ENCODE peak calls at places on chromosome 3, in six cellular contexts. One of them, this sample, is unnamed.

GRCh38 chr3:13264468-13264795 is 155.7 kb downstream of the NUP210 start:
- DNase-seq in GM12891: no peak
- DNase-seq in midbrain: no peak
- DNase-seq in nephron progenitor cell: no peak
- DNase-seq in lung: no peak
- DNase-seq in body of pancreas: no peak
- DNase-seq in this sample: no peak

GRCh38 chr3:129162729-129163579 is 2.1 kb upstream of the ISY1 start:
- DNase-seq in GM12891: no peak
- DNase-seq in midbrain: no peak
- DNase-seq in nephron progenitor cell: peak; percentile 11
- DNase-seq in lung: no peak
- DNase-seq in body of pancreas: no peak
- DNase-seq in this sample: no peak

GRCh38 chr3:158105124-158105709 is 1.0 kb downstream of the SHOX2 start:
- DNase-seq in GM12891: no peak
- DNase-seq in midbrain: no peak
- DNase-seq in nephron progenitor cell: peak; percentile 46
- DNase-seq in lung: no peak
- DNase-seq in body of pancreas: no peak
- DNase-seq in this sample: no peak

GRCh38 chr3:67384790-67385397 is 269.5 kb downstream of the SUCLG2 start:
- DNase-seq in GM12891: peak; percentile 16
- DNase-seq in midbrain: no peak
- DNase-seq in nephron progenitor cell: peak; percentile 59
- DNase-seq in lung: no peak
- DNase-seq in body of pancreas: peak; percentile 32
- DNase-seq in this sample: no peak

GRCh38 chr3:52453496-52454234 is at the start of gene TNNC1:
- DNase-seq in GM12891: no peak
- DNase-seq in midbrain: no peak
- DNase-seq in nephron progenitor cell: peak; percentile 47
- DNase-seq in lung: peak; percentile 59
- DNase-seq in body of pancreas: no peak
- DNase-seq in this sample: no peak

GRCh38 chr3:9253327-9253726 is 3.9 kb upstream of the SRGAP3 start:
- DNase-seq in GM12891: no peak
- DNase-seq in midbrain: no peak
- DNase-seq in nephron progenitor cell: no peak
- DNase-seq in lung: no peak
- DNase-seq in body of pancreas: no peak
- DNase-seq in this sample: no peak

GRCh38 chr3:125261031-125261430 is 48.5 kb upstream of the SLC12A8 start:
- DNase-seq in GM12891: no peak
- DNase-seq in midbrain: no peak
- DNase-seq in nephron progenitor cell: no peak
- DNase-seq in lung: no peak
- DNase-seq in body of pancreas: no peak
- DNase-seq in this sample: no peak

GRCh38 chr3:158420654-158421396 is 150.2 kb upstream of the MLF1 start:
- DNase-seq in GM12891: no peak
- DNase-seq in midbrain: no peak
- DNase-seq in nephron progenitor cell: no peak
- DNase-seq in lung: no peak
- DNase-seq in body of pancreas: no peak
- DNase-seq in this sample: no peak

GRCh38 chr3:44415421-44415820 is 62.0 kb downstream of the ZNF445 start:
- DNase-seq in GM12891: no peak
- DNase-seq in midbrain: no peak
- DNase-seq in nephron progenitor cell: no peak
- DNase-seq in lung: peak; percentile 23
- DNase-seq in body of pancreas: no peak
- DNase-seq in this sample: peak; percentile 42

GRCh38 chr3:111903067-111903511 is 44.0 kb downstream of the PHLDB2 start:
- DNase-seq in GM12891: no peak
- DNase-seq in midbrain: no peak
- DNase-seq in nephron progenitor cell: no peak
- DNase-seq in lung: no peak
- DNase-seq in body of pancreas: no peak
- DNase-seq in this sample: no peak

GRCh38 chr3:98343647-98344507 is 9.8 kb upstream of the OR5K4 start:
- DNase-seq in GM12891: no peak
- DNase-seq in midbrain: peak; percentile 56
- DNase-seq in nephron progenitor cell: peak; percentile 53
- DNase-seq in lung: no peak
- DNase-seq in body of pancreas: peak; percentile 71
- DNase-seq in this sample: no peak

GRCh38 chr3:169264711-169265110 is 398.8 kb downstream of the MECOM start:
- DNase-seq in GM12891: no peak
- DNase-seq in midbrain: no peak
- DNase-seq in nephron progenitor cell: no peak
- DNase-seq in lung: no peak
- DNase-seq in body of pancreas: peak; percentile 73
- DNase-seq in this sample: no peak

GRCh38 chr3:149581681-149582349 is 76.0 kb downstream of the WWTR1 start:
- DNase-seq in GM12891: no peak
- DNase-seq in midbrain: no peak
- DNase-seq in nephron progenitor cell: peak; percentile 16
- DNase-seq in lung: peak; percentile 61
- DNase-seq in body of pancreas: peak; percentile 25
- DNase-seq in this sample: no peak

GRCh38 chr3:101861978-101862421 is 12.7 kb downstream of the NFKBIZ start:
- DNase-seq in GM12891: no peak
- DNase-seq in midbrain: no peak
- DNase-seq in nephron progenitor cell: no peak
- DNase-seq in lung: no peak
- DNase-seq in body of pancreas: no peak
- DNase-seq in this sample: no peak

GRCh38 chr3:159787794-159788205 is 200.8 kb upstream of the IL12A start:
- DNase-seq in GM12891: no peak
- DNase-seq in midbrain: no peak
- DNase-seq in nephron progenitor cell: no peak
- DNase-seq in lung: no peak
- DNase-seq in body of pancreas: no peak
- DNase-seq in this sample: no peak

GRCh38 chr3:135806342-135806741 is 159.2 kb upstream of the PPP2R3A start:
- DNase-seq in GM12891: no peak
- DNase-seq in midbrain: peak; percentile 8
- DNase-seq in nephron progenitor cell: peak; percentile 31
- DNase-seq in lung: no peak
- DNase-seq in body of pancreas: no peak
- DNase-seq in this sample: no peak

GRCh38 chr3:46934067-46934466 is 42.5 kb downstream of the CCDC12 start:
- DNase-seq in GM12891: no peak
- DNase-seq in midbrain: no peak
- DNase-seq in nephron progenitor cell: no peak
- DNase-seq in lung: no peak
- DNase-seq in body of pancreas: no peak
- DNase-seq in this sample: no peak

GRCh38 chr3:189502256-189502655 is 128.9 kb upstream of the TP63 start:
- DNase-seq in GM12891: no peak
- DNase-seq in midbrain: no peak
- DNase-seq in nephron progenitor cell: no peak
- DNase-seq in lung: no peak
- DNase-seq in body of pancreas: no peak
- DNase-seq in this sample: no peak

GRCh38 chr3:157819415-157819814 is 286.8 kb downstream of the SHOX2 start:
- DNase-seq in GM12891: no peak
- DNase-seq in midbrain: no peak
- DNase-seq in nephron progenitor cell: no peak
- DNase-seq in lung: no peak
- DNase-seq in body of pancreas: no peak
- DNase-seq in this sample: no peak